ENCODE peak calls at places on chromosomes 6 and 20, in five cellular contexts. One of them, this sample, is unnamed.

GRCh38 chr6:165848099-165848461 is 185.0 kb upstream of the PDE10A start:
- DNase-seq in activated T-cell treated with anti-CD3 and anti-CD28 coated beads, Interleukin-2, amount 50 U/mL, for 4 hours: no peak
- DNase-seq in DMS 273 treated with DMSO at 0.1 percent for 48 hours: no peak
- DNase-seq in EL: no peak
- DNase-seq in T-helper 1 cell: no peak
- DNase-seq in this sample: no peak

GRCh38 chr20:37521091-37521771 is at the start of gene NNAT:
- DNase-seq in activated T-cell treated with anti-CD3 and anti-CD28 coated beads, Interleukin-2, amount 50 U/mL, for 4 hours: no peak
- DNase-seq in DMS 273 treated with DMSO at 0.1 percent for 48 hours: no peak
- DNase-seq in EL: no peak
- DNase-seq in T-helper 1 cell: no peak
- DNase-seq in this sample: no peak

GRCh38 chr6:165718486-165718885 is 55.4 kb upstream of the PDE10A start:
- DNase-seq in activated T-cell treated with anti-CD3 and anti-CD28 coated beads, Interleukin-2, amount 50 U/mL, for 4 hours: no peak
- DNase-seq in DMS 273 treated with DMSO at 0.1 percent for 48 hours: no peak
- DNase-seq in EL: no peak
- DNase-seq in T-helper 1 cell: no peak
- DNase-seq in this sample: no peak

GRCh38 chr20:24149881-24150307 is 161.3 kb upstream of the GGTLC1 start:
- DNase-seq in activated T-cell treated with anti-CD3 and anti-CD28 coated beads, Interleukin-2, amount 50 U/mL, for 4 hours: no peak
- DNase-seq in DMS 273 treated with DMSO at 0.1 percent for 48 hours: no peak
- DNase-seq in EL: no peak
- DNase-seq in T-helper 1 cell: no peak
- DNase-seq in this sample: no peak

GRCh38 chr20:46394872-46395470 is 11.4 kb downstream of the ELMO2 start:
- DNase-seq in activated T-cell treated with anti-CD3 and anti-CD28 coated beads, Interleukin-2, amount 50 U/mL, for 4 hours: no peak
- DNase-seq in DMS 273 treated with DMSO at 0.1 percent for 48 hours: no peak
- DNase-seq in EL: no peak
- DNase-seq in T-helper 1 cell: no peak
- DNase-seq in this sample: no peak

GRCh38 chr6:155497273-155497672 is 41.6 kb upstream of the NOX3 start:
- DNase-seq in activated T-cell treated with anti-CD3 and anti-CD28 coated beads, Interleukin-2, amount 50 U/mL, for 4 hours: no peak
- DNase-seq in DMS 273 treated with DMSO at 0.1 percent for 48 hours: no peak
- DNase-seq in EL: no peak
- DNase-seq in T-helper 1 cell: no peak
- DNase-seq in this sample: no peak

GRCh38 chr6:109284675-109285074 is 97.6 kb downstream of the CD164 start:
- DNase-seq in activated T-cell treated with anti-CD3 and anti-CD28 coated beads, Interleukin-2, amount 50 U/mL, for 4 hours: no peak
- DNase-seq in DMS 273 treated with DMSO at 0.1 percent for 48 hours: no peak
- DNase-seq in EL: no peak
- DNase-seq in T-helper 1 cell: no peak
- DNase-seq in this sample: no peak

GRCh38 chr20:58927490-58928061 is 53.5 kb upstream of the NELFCD start:
- DNase-seq in activated T-cell treated with anti-CD3 and anti-CD28 coated beads, Interleukin-2, amount 50 U/mL, for 4 hours: no peak
- DNase-seq in DMS 273 treated with DMSO at 0.1 percent for 48 hours: no peak
- DNase-seq in EL: no peak
- DNase-seq in T-helper 1 cell: no peak
- DNase-seq in this sample: no peak

GRCh38 chr20:22403860-22404608 is 180.3 kb downstream of the FOXA2 start:
- DNase-seq in activated T-cell treated with anti-CD3 and anti-CD28 coated beads, Interleukin-2, amount 50 U/mL, for 4 hours: no peak
- DNase-seq in DMS 273 treated with DMSO at 0.1 percent for 48 hours: no peak
- DNase-seq in EL: no peak
- DNase-seq in T-helper 1 cell: no peak
- DNase-seq in this sample: no peak

GRCh38 chr6:39086711-39087110 is 28.3 kb downstream of the SAYSD1 start:
- DNase-seq in activated T-cell treated with anti-CD3 and anti-CD28 coated beads, Interleukin-2, amount 50 U/mL, for 4 hours: no peak
- DNase-seq in DMS 273 treated with DMSO at 0.1 percent for 48 hours: no peak
- DNase-seq in EL: no peak
- DNase-seq in T-helper 1 cell: no peak
- DNase-seq in this sample: no peak

GRCh38 chr6:42264852-42265390 is 47.3 kb upstream of the MRPS10 start:
- DNase-seq in activated T-cell treated with anti-CD3 and anti-CD28 coated beads, Interleukin-2, amount 50 U/mL, for 4 hours: no peak
- DNase-seq in DMS 273 treated with DMSO at 0.1 percent for 48 hours: no peak
- DNase-seq in EL: no peak
- DNase-seq in T-helper 1 cell: no peak
- DNase-seq in this sample: no peak

GRCh38 chr6:160995271-160995670 is 3.7 kb downstream of the MAP3K4 start:
- DNase-seq in activated T-cell treated with anti-CD3 and anti-CD28 coated beads, Interleukin-2, amount 50 U/mL, for 4 hours: no peak
- DNase-seq in DMS 273 treated with DMSO at 0.1 percent for 48 hours: no peak
- DNase-seq in EL: no peak
- DNase-seq in T-helper 1 cell: no peak
- DNase-seq in this sample: no peak

GRCh38 chr6:111840821-111841220 is 32.4 kb downstream of the FYN start:
- DNase-seq in activated T-cell treated with anti-CD3 and anti-CD28 coated beads, Interleukin-2, amount 50 U/mL, for 4 hours: no peak
- DNase-seq in DMS 273 treated with DMSO at 0.1 percent for 48 hours: no peak
- DNase-seq in EL: no peak
- DNase-seq in T-helper 1 cell: no peak
- DNase-seq in this sample: no peak

GRCh38 chr6:130906736-130907381 is 79.7 kb downstream of the SMLR1 start:
- DNase-seq in activated T-cell treated with anti-CD3 and anti-CD28 coated beads, Interleukin-2, amount 50 U/mL, for 4 hours: no peak
- DNase-seq in DMS 273 treated with DMSO at 0.1 percent for 48 hours: no peak
- DNase-seq in EL: peak
- DNase-seq in T-helper 1 cell: no peak
- DNase-seq in this sample: no peak

GRCh38 chr6:4647414-4648365 is 128.5 kb upstream of the CDYL start:
- DNase-seq in activated T-cell treated with anti-CD3 and anti-CD28 coated beads, Interleukin-2, amount 50 U/mL, for 4 hours: no peak
- DNase-seq in DMS 273 treated with DMSO at 0.1 percent for 48 hours: no peak
- DNase-seq in EL: peak
- DNase-seq in T-helper 1 cell: no peak
- DNase-seq in this sample: no peak

GRCh38 chr6:22925920-22926587 is 356.7 kb downstream of the HDGFL1 start:
- DNase-seq in activated T-cell treated with anti-CD3 and anti-CD28 coated beads, Interleukin-2, amount 50 U/mL, for 4 hours: no peak
- DNase-seq in DMS 273 treated with DMSO at 0.1 percent for 48 hours: no peak
- DNase-seq in EL: no peak
- DNase-seq in T-helper 1 cell: no peak
- DNase-seq in this sample: no peak

GRCh38 chr20:63164681-63165537 is 51.0 kb downstream of the YTHDF1 start:
- DNase-seq in activated T-cell treated with anti-CD3 and anti-CD28 coated beads, Interleukin-2, amount 50 U/mL, for 4 hours: no peak
- DNase-seq in DMS 273 treated with DMSO at 0.1 percent for 48 hours: no peak
- DNase-seq in EL: no peak
- DNase-seq in T-helper 1 cell: no peak
- DNase-seq in this sample: no peak

GRCh38 chr6:89895273-89895874 is 1.1 kb downstream of the GJA10 start:
- DNase-seq in activated T-cell treated with anti-CD3 and anti-CD28 coated beads, Interleukin-2, amount 50 U/mL, for 4 hours: no peak
- DNase-seq in DMS 273 treated with DMSO at 0.1 percent for 48 hours: no peak
- DNase-seq in EL: peak
- DNase-seq in T-helper 1 cell: no peak
- DNase-seq in this sample: no peak

GRCh38 chr6:142902636-142903053 is 42.3 kb downstream of the HIVEP2 start:
- DNase-seq in activated T-cell treated with anti-CD3 and anti-CD28 coated beads, Interleukin-2, amount 50 U/mL, for 4 hours: peak
- DNase-seq in DMS 273 treated with DMSO at 0.1 percent for 48 hours: peak
- DNase-seq in EL: peak
- DNase-seq in T-helper 1 cell: peak
- DNase-seq in this sample: peak

This sample was measured in T follicular helper cell.